ENCODE peak calls at places on chromosomes 5 and 9, in four cellular contexts. V, R, Z and K are unnamed samples.

GRCh38 chr5:149837680-149838269 is 106.8 kb downstream of the PDE6A start:
- DNase-seq in V (no peak), R (no peak), Z (no peak), K (no peak)

GRCh38 chr9:87725900-87726709 is at the start of gene CTSL:
- DNase-seq in V (peak), R (peak), Z (peak), K (no peak)

GRCh38 chr5:39783756-39784421 is 359.1 kb upstream of the DAB2 start:
- DNase-seq in V (no peak), R (no peak), Z (no peak), K (no peak)

GRCh38 chr5:102296229-102296817 is at the start of gene SLCO4C1:
- DNase-seq in V (peak), R (no peak), Z (peak), K (peak)

GRCh38 chr5:116038817-116039216 is 6.5 kb downstream of the ARL14EPL start:
- DNase-seq in V (no peak), R (no peak), Z (no peak), K (peak)

GRCh38 chr9:133773889-133774655 is 35.9 kb upstream of the SARDH start:
- DNase-seq in V (peak), R (no peak), Z (peak), K (no peak)

GRCh38 chr9:106287108-106287631 is 575.8 kb upstream of the ZNF462 start:
- DNase-seq in V (no peak), R (no peak), Z (no peak), K (no peak)

GRCh38 chr9:104863180-104863883 is 64.6 kb downstream of the ABCA1 start:
- DNase-seq in V (no peak), R (peak), Z (no peak), K (peak)

GRCh38 chr5:130282044-130282443 is 377.8 kb downstream of the CHSY3 start:
- DNase-seq in V (no peak), R (no peak), Z (no peak), K (no peak)

GRCh38 chr9:87702921-87703320 is 23.0 kb upstream of the CTSL start:
- DNase-seq in V (no peak), R (no peak), Z (no peak), K (no peak)

GRCh38 chr9:109793196-109793595 is 13.2 kb downstream of the PALM2AKAP2 start:
- DNase-seq in V (no peak), R (no peak), Z (no peak), K (no peak)

GRCh38 chr9:3243676-3244075 is 282.1 kb downstream of the RFX3 start:
- DNase-seq in V (no peak), R (no peak), Z (no peak), K (no peak)

GRCh38 chr5:133425764-133426738 is 186.3 kb downstream of the FSTL4 start:
- DNase-seq in V (no peak), R (no peak), Z (no peak), K (no peak)